ENCODE peak calls at places on chromosomes 12 and 14, in eight cellular contexts. I is tibial nerve, B is BJ, E is brain microvascular endothelial cell, L is fibroblast of pulmonary artery, F is astrocyte of the spinal cord, R is HCT116, Q is cardiac muscle cell. U is an unnamed sample.

GRCh38 chr12:124107299-124107698 is 134.3 kb downstream of the ZNF664 start:
- DNase-seq in R (no peak), I (no peak), F (no peak), E (no peak), B (no peak), Q (no peak), L (no peak), U (no peak)

GRCh38 chr14:49892301-49892635 is 614 bp upstream of the ARF6 start:
- DNase-seq in R (no peak), L (peak), Q (no peak), E (peak), I (no peak), B (peak), F (peak), U (no peak)

GRCh38 chr12:93673084-93673483 is 4.1 kb upstream of the CRADD start:
- DNase-seq in R (no peak), Q (no peak), B (no peak), L (no peak), I (no peak), F (no peak), E (no peak), U (no peak)

GRCh38 chr12:131555197-131555820 is 155.6 kb upstream of the SFSWAP start:
- DNase-seq in I (no peak), F (no peak), E (no peak), R (no peak), L (no peak), B (no peak), Q (no peak), U (no peak)

GRCh38 chr12:26810330-26810729 is 22.7 kb downstream of the ITPR2 start:
- DNase-seq in R (no peak), L (peak), E (peak), B (no peak), Q (peak), F (peak), I (peak), U (no peak)

GRCh38 chr12:131608740-131609665 is 101.9 kb upstream of the SFSWAP start:
- DNase-seq in Q (peak), F (no peak), R (peak), B (no peak), I (peak), E (peak), L (peak), U (no peak)

GRCh38 chr14:104604461-104605449 is at the start of gene TMEM179:
- DNase-seq in Q (peak), F (no peak), L (peak), E (no peak), I (no peak), B (no peak), R (no peak), U (no peak)

GRCh38 chr12:63820427-63820826 is 24.1 kb upstream of the SRGAP1 start:
- DNase-seq in R (no peak), L (no peak), Q (no peak), F (no peak), I (no peak), B (no peak), E (no peak), U (no peak)

GRCh38 chr12:54082402-54082892 is 28.8 kb downstream of the HOXC4 start:
- DNase-seq in B (no peak), L (no peak), F (peak), Q (peak), R (no peak), I (no peak), E (no peak), U (no peak)

GRCh38 chr12:98456583-98457573 is 58.5 kb upstream of the TMPO start:
- DNase-seq in E (no peak), I (no peak), L (peak), R (no peak), F (peak), Q (peak), B (no peak), U (no peak)

GRCh38 chr12:128918481-128918880 is 65.2 kb downstream of the GLT1D1 start:
- DNase-seq in B (no peak), I (no peak), R (no peak), F (no peak), L (no peak), E (no peak), Q (no peak), U (no peak)

GRCh38 chr12:16330554-16330953 is 16.9 kb upstream of the MGST1 start:
- DNase-seq in L (no peak), Q (no peak), F (no peak), I (no peak), E (no peak), B (no peak), R (no peak), U (no peak)

GRCh38 chr12:47755655-47756562 is 2.8 kb downstream of the RAPGEF3 start:
- DNase-seq in E (no peak), I (no peak), R (no peak), F (no peak), B (no peak), Q (no peak), L (no peak), U (no peak)

GRCh38 chr12:24997970-24998582 is 49.2 kb upstream of the BCAT1 start:
- DNase-seq in B (peak), I (no peak), E (peak), Q (no peak), L (peak), F (peak), R (no peak), U (no peak)

GRCh38 chr12:1306096-1306495 is 288.3 kb downstream of the FBXL14 start:
- DNase-seq in R (no peak), L (peak), B (no peak), F (no peak), I (no peak), Q (peak), E (no peak), U (no peak)

GRCh38 chr12:76303989-76304460 is 44.2 kb downstream of the BBS10 start:
- DNase-seq in F (no peak), E (no peak), I (no peak), R (no peak), Q (no peak), B (no peak), L (no peak), U (no peak)

GRCh38 chr14:35353409-35354172 is 51.0 kb downstream of the NFKBIA start:
- DNase-seq in E (no peak), I (no peak), Q (no peak), B (no peak), L (no peak), R (no peak), F (no peak), U (no peak)

GRCh38 chr12:116455540-116456306 is 103.5 kb upstream of the MAP1LC3B2 start:
- DNase-seq in E (peak), I (peak), B (peak), F (peak), L (peak), R (peak), Q (no peak), U (peak)

GRCh38 chr12:122865268-122866231 is 30.3 kb downstream of the HIP1R start:
- DNase-seq in L (peak), E (no peak), R (peak), F (no peak), I (no peak), Q (peak), B (no peak), U (no peak)

GRCh38 chr12:55060470-55060869 is 40.7 kb downstream of the NEUROD4 start:
- DNase-seq in I (no peak), F (no peak), E (no peak), R (no peak), L (no peak), Q (no peak), B (no peak), U (no peak)

DNA sequence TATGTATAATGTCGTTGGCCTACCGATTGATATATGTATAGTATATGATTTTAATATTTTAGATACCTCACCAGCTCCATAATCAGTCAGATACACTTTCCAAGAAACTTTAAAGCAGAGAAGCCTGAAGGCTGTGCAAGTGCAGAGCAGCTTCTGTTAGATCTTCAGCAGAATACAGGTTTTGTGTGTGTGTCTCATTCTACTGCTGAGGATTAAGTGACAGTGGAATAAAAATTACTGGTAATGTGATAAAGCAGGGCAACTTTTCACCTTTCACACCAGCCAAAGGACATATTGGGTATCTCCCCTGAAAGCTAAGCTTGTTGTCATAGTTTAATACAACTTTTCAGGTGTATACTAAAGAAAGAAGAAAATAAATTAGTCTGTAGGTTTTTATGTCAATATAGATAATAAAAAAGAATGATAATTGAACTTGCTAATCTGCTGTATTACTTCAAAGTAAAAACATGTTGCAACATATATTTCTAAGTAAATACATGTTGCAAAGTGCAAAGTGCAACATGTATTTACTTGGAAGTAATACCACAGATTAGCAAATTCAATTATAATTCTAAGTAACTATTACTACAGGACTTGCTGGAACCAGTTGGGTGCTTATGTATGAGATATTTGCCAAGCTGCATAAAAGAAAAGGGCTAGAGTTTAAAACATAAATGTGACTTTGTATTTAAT is 128.3 kb downstream of the SLC16A7 start:
- DNase-seq in B (no peak), I (no peak), Q (no peak), R (no peak), E (no peak), F (no peak), L (no peak), U (no peak)
- H3K4me3 ChIP-seq in B (no peak), I (no peak), Q (no peak), R (no peak), E (no peak), F (no peak), L (no peak), U (no peak)

DNA sequence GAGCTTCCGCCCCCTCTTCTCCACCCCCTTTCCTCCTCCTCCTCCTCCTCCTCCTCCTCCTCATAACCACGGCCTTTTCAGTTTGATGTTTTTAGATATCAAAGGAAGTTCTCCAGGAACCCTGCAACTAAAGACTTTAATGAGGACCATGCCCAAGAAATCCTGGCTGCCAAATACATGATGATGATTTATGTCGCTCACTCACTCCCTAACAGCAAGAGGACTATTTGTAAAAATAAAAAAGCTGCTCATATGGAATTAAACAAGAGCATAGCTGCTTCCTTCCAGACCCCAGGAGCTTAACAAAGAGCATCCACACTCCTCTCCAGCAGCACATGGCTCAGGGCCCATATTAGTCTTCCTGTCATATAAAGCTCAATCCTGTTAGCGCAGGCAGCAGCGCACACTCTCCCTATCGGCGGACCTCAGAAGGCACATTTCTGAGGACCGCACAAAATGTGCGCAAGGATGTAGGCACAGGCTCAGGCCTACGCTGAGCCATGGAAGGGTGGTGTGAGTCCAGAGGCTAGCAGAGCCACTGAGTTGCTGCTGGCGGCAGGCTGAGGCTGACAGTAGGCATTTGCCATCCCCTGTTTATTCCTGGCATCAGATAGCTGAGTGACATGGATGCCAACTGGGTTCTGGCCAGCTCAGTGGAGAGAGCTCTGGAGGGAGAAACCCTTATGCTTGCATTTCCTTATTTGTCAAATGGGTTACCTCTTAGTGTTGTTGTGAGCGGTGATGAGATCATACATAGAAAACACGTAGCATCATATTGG is 232.8 kb downstream of the MSRB3 start:
- DNase-seq in B (no peak), F (peak), Q (no peak), L (no peak), E (no peak), R (no peak), I (no peak), U (no peak)
- H3K4me3 ChIP-seq in B (no peak), F (no peak), Q (no peak), L (no peak), E (no peak), R (no peak), I (no peak), U (no peak)

GRCh38 chr14:55446127-55446736 is 5.8 kb upstream of the TBPL2 start:
- DNase-seq in I (no peak), R (peak), L (peak), B (no peak), Q (peak), F (peak), E (peak), U (peak)

GRCh38 chr14:55448146-55448614 is 7.8 kb upstream of the TBPL2 start:
- DNase-seq in L (peak), E (peak), R (peak), F (peak), Q (no peak), I (no peak), B (peak), U (peak)

GRCh38 chr14:55449116-55449515 is 8.7 kb upstream of the TBPL2 start:
- DNase-seq in B (no peak), F (no peak), E (no peak), Q (no peak), R (no peak), I (no peak), L (peak), U (no peak)

GRCh38 chr14:55450124-55450523 is 9.7 kb upstream of the TBPL2 start:
- DNase-seq in E (no peak), I (no peak), L (no peak), Q (no peak), F (no peak), R (no peak), B (no peak), U (no peak)

GRCh38 chr14:55446833-55447232 is 6.4 kb upstream of the TBPL2 start:
- DNase-seq in F (peak), E (peak), B (no peak), I (no peak), Q (peak), R (peak), L (peak), U (peak)
- H3K4me3 ChIP-seq in F (no peak), E (no peak), B (no peak), I (no peak), Q (no peak), R (peak), L (peak), U (no peak)

DNA sequence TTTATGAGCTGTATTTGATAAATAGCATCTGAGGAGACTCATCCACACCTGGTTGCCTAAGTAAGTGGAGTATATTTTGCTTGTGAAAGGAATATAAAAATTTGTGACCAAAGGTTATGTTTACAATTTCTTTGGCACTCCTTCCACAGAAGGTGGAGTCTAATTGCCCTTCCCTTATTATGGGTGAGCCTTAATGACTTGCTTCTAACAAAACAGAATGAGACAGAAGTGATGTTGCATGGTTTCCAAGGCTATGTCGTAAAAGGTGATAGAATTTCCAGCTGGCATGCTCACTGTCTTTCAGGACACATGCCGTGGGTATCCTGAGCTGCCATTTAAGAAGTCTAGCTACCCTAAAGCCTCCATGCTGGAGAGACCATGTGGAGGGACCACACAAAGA is 116.8 kb upstream of the ABCD2 start:
- DNase-seq in F (no peak), R (no peak), B (no peak), E (no peak), L (no peak), Q (no peak), I (no peak), U (no peak)
- H3K4me3 ChIP-seq in F (no peak), R (no peak), B (no peak), E (no peak), L (no peak), Q (no peak), I (no peak), U (no peak)

U was measured in kidney epithelial cell.